ENCODE peak calls at places on chromosomes 11 and 22, in nine cellular contexts. A is heart left ventricle, N is stomach, K is ovary, I is transverse colon, E is K562, B is IMR-90, S is HepG2, U is tibial nerve. P is an unnamed sample.

GRCh38 chr11:57647960-57648776 is 1.5 kb downstream of the YPEL4 start:
- DNase-seq in A (no peak), N (no peak), K (no peak), I (no peak), E (peak; percentile 85), B (no peak), S (no peak), U (no peak), P (no peak)

GRCh38 chr22:27768027-27768640 is 33.4 kb downstream of the MN1 start:
- DNase-seq in A (no peak), N (no peak), K (no peak), I (no peak), E (no peak), B (no peak), S (no peak), U (no peak), P (no peak)

GRCh38 chr22:32804036-32804435 is 2.5 kb downstream of the TIMP3 start:
- DNase-seq in A (no peak), N (no peak), K (no peak), I (no peak), E (no peak), B (peak; percentile 71), S (no peak), U (no peak), P (no peak)

GRCh38 chr11:22846726-22847125 is 13.5 kb downstream of the CCDC179 start:
- DNase-seq in A (no peak), N (no peak), K (no peak), I (no peak), E (no peak), B (no peak), S (no peak), U (no peak), P (no peak)

GRCh38 chr11:105609832-105610781 is at the start of gene GRIA4:
- DNase-seq in A (peak; percentile 56), N (peak; percentile 27), K (no peak), I (no peak), E (no peak), B (peak; percentile 74), S (no peak), U (no peak), P (no peak)

GRCh38 chr22:47398921-47399790 is 636.7 kb downstream of the TBC1D22A start:
- DNase-seq in A (no peak), N (no peak), K (no peak), I (no peak), E (no peak), B (no peak), S (no peak), U (no peak), P (no peak)

GRCh38 chr11:86197448-86197847 is 47.1 kb upstream of the EED start:
- DNase-seq in A (no peak), N (no peak), K (no peak), I (no peak), E (no peak), B (peak; percentile 24), S (no peak), U (no peak), P (no peak)

GRCh38 chr22:46367707-46368191 is 32.2 kb downstream of the TRMU start:
- DNase-seq in A (peak; percentile 82), N (peak; percentile 89), K (no peak), I (peak; percentile 87), E (peak; percentile 72), B (peak; percentile 40), S (peak; percentile 44), U (peak; percentile 61), P (no peak)

GRCh38 chr11:65577756-65578109 is 1.9 kb downstream of the EHBP1L1 start:
- DNase-seq in A (no peak), N (no peak), K (no peak), I (peak; percentile 15), E (no peak), B (no peak), S (no peak), U (no peak), P (no peak)
- TF ChIP-seq POLR2A in A (no peak), N (no peak), K (no peak), I (no peak), E (no peak), B (peak; percentile 10), S (no peak), U (no peak), P (no peak)

DNA sequence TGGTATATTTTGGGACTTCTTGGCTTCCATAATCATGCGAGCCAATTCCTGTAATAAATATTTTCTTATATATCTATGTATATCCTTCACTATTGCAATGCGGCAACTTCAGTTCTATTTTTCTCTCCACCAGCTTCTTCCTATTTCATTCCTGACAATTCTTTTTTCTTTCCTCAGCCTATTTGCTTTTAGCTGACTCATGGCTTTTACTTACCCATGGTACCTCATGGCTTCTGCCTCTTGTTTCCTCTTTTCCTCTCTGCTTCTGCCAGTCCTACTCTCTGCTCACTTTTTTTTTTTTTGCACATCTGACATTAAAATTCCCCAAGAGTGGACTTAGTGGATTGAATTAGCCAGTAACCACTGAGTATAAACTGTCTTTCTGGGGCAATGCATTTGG is 359.5 kb downstream of the TMEM135 start:
- DNase-seq in A (no peak), N (no peak), K (no peak), I (no peak), E (no peak), B (no peak), S (no peak), U (no peak), P (no peak)
- H3K4me3 ChIP-seq in A (no peak overlapping the region), N (no peak overlapping the region), K (no peak overlapping the region), I (no peak overlapping the region), E (no peak overlapping the region), B (no peak overlapping the region), S (no peak overlapping the region), U (no peak overlapping the region), P (no peak overlapping the region)

DNA sequence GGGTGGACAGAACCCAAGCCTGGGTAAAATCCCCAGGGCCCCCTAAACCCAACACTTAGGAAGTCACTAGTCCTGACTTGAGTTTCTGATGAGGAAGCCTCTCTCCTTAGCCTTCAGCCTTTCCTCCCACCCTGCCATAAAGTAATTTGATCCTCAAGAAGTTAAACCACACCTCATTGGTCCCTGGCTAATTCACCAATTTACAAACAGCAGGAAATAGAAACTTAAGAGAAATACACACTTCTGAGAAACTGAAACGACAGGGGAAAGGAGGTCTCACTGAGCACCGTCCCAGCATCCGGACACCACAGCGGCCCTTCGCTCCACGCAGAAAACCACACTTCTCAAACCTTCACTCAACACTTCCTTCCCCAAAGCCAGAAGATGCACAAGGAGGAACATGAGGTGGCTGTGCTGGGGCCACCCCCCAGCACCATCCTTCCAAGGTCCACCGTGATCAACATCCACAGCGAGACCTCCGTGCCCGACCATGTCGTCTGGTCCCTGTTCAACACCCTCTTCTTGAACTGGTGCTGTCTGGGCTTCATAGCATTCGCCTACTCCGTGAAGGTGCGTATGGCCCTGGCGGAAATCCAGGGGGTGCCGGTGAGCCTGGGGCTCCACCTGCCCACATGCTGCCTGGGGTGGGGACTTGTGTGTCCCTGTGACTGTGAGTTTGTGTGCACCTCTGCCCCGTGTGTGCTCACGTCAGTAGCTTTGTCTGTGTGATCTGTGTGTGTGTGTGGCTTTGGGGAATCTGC is at the start of gene IFITM1:
- DNase-seq in A (peak; percentile 65), N (no peak), K (peak; percentile 73), I (peak; percentile 62), E (no peak), B (peak; percentile 84), S (no peak), U (peak; percentile 53), P (no peak)
- TF ChIP-seq POLR2A in A (no peak), N (peak; percentile 11), K (peak; percentile 91), I (peak; percentile 85), E (peak; percentile 97), B (no peak), S (no peak), U (peak; percentile 75), P (no peak)

DNA sequence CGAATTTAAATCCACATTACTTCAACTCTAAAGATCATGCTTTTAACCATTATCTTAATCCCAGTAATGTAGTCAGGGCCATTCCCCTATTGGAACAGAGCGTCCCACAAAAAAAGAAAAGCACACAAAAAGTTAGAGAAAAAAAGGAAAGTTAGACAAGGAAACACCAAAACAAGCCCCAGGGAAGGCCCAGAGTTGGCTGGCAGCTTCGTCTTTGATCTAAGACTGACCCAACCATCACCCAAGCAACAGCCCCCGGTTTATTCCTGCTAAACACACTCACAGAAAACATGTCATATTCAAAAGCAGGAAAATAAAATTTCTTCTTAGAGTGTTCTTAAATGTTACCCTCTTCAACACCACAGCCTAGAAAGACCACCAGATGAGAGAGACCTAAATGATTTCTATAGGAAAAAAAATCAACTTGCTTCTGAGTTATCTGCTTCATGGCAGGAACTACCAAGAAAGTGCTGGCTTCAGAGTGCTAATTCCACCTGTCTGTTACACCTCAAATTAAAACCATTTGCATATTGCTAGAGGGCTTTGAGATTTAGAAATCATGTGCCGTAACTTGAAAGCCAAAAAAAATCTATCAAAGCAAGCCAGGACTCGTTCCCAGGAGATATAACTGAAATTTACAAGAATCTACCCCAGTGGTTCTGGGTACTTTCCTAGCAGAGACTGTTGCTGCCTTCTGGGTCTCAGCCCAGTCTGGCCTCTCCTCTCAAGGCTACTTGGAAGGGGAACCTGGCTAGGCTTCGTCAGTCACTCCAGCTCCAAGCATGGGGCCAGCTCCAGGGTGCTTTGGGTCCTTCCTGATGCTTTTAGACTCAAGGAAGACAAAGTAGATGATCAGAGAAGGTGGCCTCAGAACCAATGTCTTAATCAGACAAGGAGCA is 31.2 kb downstream of the POU2AF3 start:
- DNase-seq in A (no peak), N (no peak), K (peak; percentile 78), I (no peak), E (no peak), B (no peak), S (no peak), U (peak; percentile 36), P (no peak)
- H3K4me3 ChIP-seq in A (no peak overlapping the region), N (no peak overlapping the region), K (no peak overlapping the region), I (no peak overlapping the region), E (no peak overlapping the region), B (no peak overlapping the region), S (no peak overlapping the region), U (no peak overlapping the region), P (no peak overlapping the region)

GRCh38 chr11:114168086-114168448 is 108.6 kb downstream of the ZBTB16 start:
- DNase-seq in A (no peak), N (no peak), K (no peak), I (no peak), E (no peak), B (no peak), S (no peak), U (no peak), P (no peak)

GRCh38 chr11:114167355-114168085 is 108.0 kb downstream of the ZBTB16 start:
- DNase-seq in A (no peak), N (no peak), K (no peak), I (no peak), E (no peak), B (no peak), S (no peak), U (no peak), P (no peak)

GRCh38 chr11:114165326-114166230 is 106.1 kb downstream of the ZBTB16 start:
- DNase-seq in A (no peak), N (no peak), K (no peak), I (peak; percentile 51), E (no peak), B (no peak), S (no peak), U (no peak), P (no peak)

GRCh38 chr11:114166389-114166788 is 106.9 kb downstream of the ZBTB16 start:
- DNase-seq in A (no peak), N (no peak), K (no peak), I (no peak), E (no peak), B (no peak), S (no peak), U (no peak), P (no peak)

DNA sequence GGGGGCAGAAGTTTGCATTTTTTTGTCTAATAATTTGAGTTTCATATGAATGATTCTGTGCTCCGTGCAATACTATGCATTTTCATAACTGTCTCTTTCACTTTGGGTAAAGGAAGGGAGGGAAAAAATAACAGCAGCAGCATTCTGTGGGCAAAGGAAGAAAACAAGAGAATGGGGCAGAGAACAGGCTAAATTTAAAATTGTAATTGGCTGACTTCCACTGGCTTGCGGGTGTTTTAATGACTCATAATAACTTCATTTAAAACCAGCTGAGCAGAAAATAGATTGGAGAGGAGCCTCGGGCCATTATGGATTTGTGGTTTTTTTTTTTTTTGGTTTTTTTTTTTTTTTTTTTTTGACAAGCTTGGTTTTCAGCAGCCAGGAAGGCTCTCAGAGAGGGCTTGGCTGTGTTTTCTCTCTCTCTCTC is 107.4 kb downstream of the ZBTB16 start:
- DNase-seq in A (no peak), N (no peak), K (peak; percentile 72), I (no peak), E (no peak), B (peak; percentile 63), S (no peak), U (peak; percentile 79), P (no peak)
- TF ChIP-seq POLR2A in A (no peak), N (no peak), K (no peak), I (no peak), E (no peak), B (no peak), S (no peak), U (peak; percentile 40), P (no peak)

P was measured in vagina.